ENCODE peak calls at places on chromosomes 1 and 21, in nine cellular contexts. G, V, I, E, O, T, Z, K and N are unnamed samples.

GRCh38 chr1:10031461-10031860 is 1.3 kb upstream of the UBE4B start:
- DNase-seq in G (no peak), V (no peak), I (no peak), E (no peak), O (no peak), T (no peak), Z (no peak), K (peak), N (peak)

GRCh38 chr1:113027008-113027407 is 46.0 kb upstream of the LRIG2 start:
- DNase-seq in G (no peak), V (no peak), I (no peak), E (no peak), O (no peak), T (no peak), Z (no peak), K (no peak), N (no peak)

GRCh38 chr1:245079021-245079609 is 75.7 kb upstream of the KIF26B start:
- DNase-seq in G (no peak), V (no peak), I (no peak), E (no peak), O (no peak), T (peak), Z (no peak), K (peak), N (peak)

GRCh38 chr1:4584471-4584870 is 69.9 kb upstream of the AJAP1 start:
- DNase-seq in G (no peak), V (no peak), I (no peak), E (no peak), O (no peak), T (no peak), Z (no peak), K (no peak), N (no peak)

GRCh38 chr1:112074711-112075110 is 85.2 kb upstream of the KCND3 start:
- DNase-seq in G (no peak), V (no peak), I (no peak), E (no peak), O (no peak), T (no peak), Z (no peak), K (no peak), N (no peak)

GRCh38 chr1:167416506-167416905 is 101.8 kb downstream of the CD247 start:
- DNase-seq in G (peak), V (no peak), I (no peak), E (peak), O (no peak), T (no peak), Z (no peak), K (no peak), N (no peak)

GRCh38 chr1:210292276-210292851 is 36.3 kb upstream of the HHAT start:
- DNase-seq in G (peak), V (peak), I (peak), E (peak), O (peak), T (no peak), Z (no peak), K (peak), N (peak)

GRCh38 chr1:2373551-2374259 is 17.6 kb downstream of the MORN1 start:
- DNase-seq in G (no peak), V (peak), I (no peak), E (no peak), O (no peak), T (no peak), Z (no peak), K (no peak), N (no peak)

GRCh38 chr1:223226271-223226670 is 83.2 kb upstream of the TLR5 start:
- DNase-seq in G (no peak), V (no peak), I (no peak), E (no peak), O (no peak), T (no peak), Z (no peak), K (no peak), N (no peak)

GRCh38 chr1:167658574-167659328 is 28.7 kb downstream of the RCSD1 start:
- DNase-seq in G (no peak), V (no peak), I (no peak), E (no peak), O (no peak), T (no peak), Z (no peak), K (no peak), N (no peak)

GRCh38 chr1:30768830-30769718 is 11.5 kb upstream of the LAPTM5 start:
- DNase-seq in G (no peak), V (no peak), I (no peak), E (no peak), O (no peak), T (no peak), Z (no peak), K (no peak), N (no peak)

GRCh38 chr1:175210744-175211143 is 18.2 kb upstream of the KIAA0040 start:
- DNase-seq in G (no peak), V (no peak), I (no peak), E (no peak), O (no peak), T (no peak), Z (no peak), K (no peak), N (no peak)

GRCh38 chr21:35291963-35292627 is 243.0 kb upstream of the RUNX1 start:
- DNase-seq in G (no peak), V (no peak), I (no peak), E (no peak), O (no peak), T (peak), Z (no peak), K (no peak), N (no peak)

GRCh38 chr1:211722277-211723175 is 47.1 kb upstream of the NEK2 start:
- DNase-seq in G (no peak), V (no peak), I (no peak), E (no peak), O (no peak), T (no peak), Z (no peak), K (no peak), N (no peak)

GRCh38 chr1:98119793-98120192 is 199.0 kb upstream of the DPYD start:
- DNase-seq in G (no peak), V (no peak), I (peak), E (peak), O (no peak), T (peak), Z (no peak), K (peak), N (peak)

GRCh38 chr1:205456383-205456867 is 580 bp upstream of the BLACAT1 start:
- DNase-seq in G (no peak), V (no peak), I (no peak), E (no peak), O (no peak), T (no peak), Z (no peak), K (no peak), N (no peak)

GRCh38 chr1:229088711-229089110 is 182.2 kb upstream of the RAB4A start:
- DNase-seq in G (no peak), V (no peak), I (no peak), E (no peak), O (no peak), T (no peak), Z (no peak), K (no peak), N (no peak)

GRCh38 chr1:44644806-44645205 is 29.5 kb downstream of the TMEM53 start:
- DNase-seq in G (no peak), V (no peak), I (no peak), E (no peak), O (no peak), T (no peak), Z (no peak), K (no peak), N (no peak)

GRCh38 chr1:51583532-51583931 is 33.4 kb upstream of the OSBPL9 start:
- DNase-seq in G (peak), V (peak), I (no peak), E (no peak), O (peak), T (peak), Z (peak), K (peak), N (no peak)

GRCh38 chr1:55311057-55311631 is 96.0 kb upstream of the USP24 start:
- DNase-seq in G (no peak), V (no peak), I (no peak), E (no peak), O (no peak), T (peak), Z (no peak), K (peak), N (peak)

GRCh38 chr1:36183309-36183856 is 27.4 kb downstream of the MAP7D1 start:
- DNase-seq in G (peak), V (peak), I (no peak), E (no peak), O (no peak), T (peak), Z (no peak), K (no peak), N (no peak)

GRCh38 chr1:148372731-148373130 is 110.4 kb downstream of the PPIAL4G start:
- DNase-seq in G (no peak), V (no peak), I (no peak), E (no peak), O (no peak), T (no peak), Z (no peak), K (peak), N (no peak)

GRCh38 chr1:28144203-28145135 is 32.0 kb downstream of the PTAFR start:
- DNase-seq in G (no peak), V (no peak), I (peak), E (no peak), O (no peak), T (peak), Z (no peak), K (peak), N (peak)

GRCh38 chr1:42417191-42417590 is 36.6 kb downstream of the RIMKLA start:
- DNase-seq in G (no peak), V (no peak), I (no peak), E (no peak), O (no peak), T (no peak), Z (no peak), K (no peak), N (no peak)

GRCh38 chr21:36164427-36164784 is 7.8 kb downstream of the DOP1B start:
- DNase-seq in G (no peak), V (no peak), I (no peak), E (no peak), O (no peak), T (no peak), Z (no peak), K (no peak), N (no peak)

GRCh38 chr1:175204285-175204684 is 11.7 kb upstream of the KIAA0040 start:
- DNase-seq in G (no peak), V (no peak), I (no peak), E (no peak), O (no peak), T (no peak), Z (no peak), K (no peak), N (no peak)

GRCh38 chr1:4087530-4088420 is 187.7 kb upstream of the C1orf174 start:
- DNase-seq in G (no peak), V (no peak), I (no peak), E (no peak), O (no peak), T (no peak), Z (no peak), K (no peak), N (no peak)

GRCh38 chr1:203536981-203537455 is 43.1 kb downstream of the OPTC start:
- DNase-seq in G (peak), V (peak), I (peak), E (no peak), O (no peak), T (peak), Z (peak), K (peak), N (peak)

GRCh38 chr21:26437326-26438009 is 135.6 kb downstream of the CYYR1 start:
- DNase-seq in G (no peak), V (no peak), I (no peak), E (no peak), O (no peak), T (no peak), Z (no peak), K (no peak), N (no peak)

GRCh38 chr1:6222644-6223043 is 13.1 kb downstream of the ICMT start:
- DNase-seq in G (no peak), V (peak), I (peak), E (no peak), O (peak), T (peak), Z (no peak), K (peak), N (no peak)

GRCh38 chr1:116762781-116763115 is 8.5 kb downstream of the CD2 start:
- DNase-seq in G (peak), V (no peak), I (no peak), E (no peak), O (no peak), T (no peak), Z (no peak), K (no peak), N (no peak)

GRCh38 chr1:8903908-8904650 is 25.6 kb upstream of the ENO1 start:
- DNase-seq in G (peak), V (peak), I (peak), E (no peak), O (no peak), T (peak), Z (peak), K (peak), N (peak)

GRCh38 chr1:223212441-223212840 is 69.4 kb upstream of the TLR5 start:
- DNase-seq in G (no peak), V (no peak), I (no peak), E (no peak), O (no peak), T (no peak), Z (no peak), K (no peak), N (no peak)

GRCh38 chr1:159959451-159959850 is 5.4 kb upstream of the SLAMF9 start:
- DNase-seq in G (no peak), V (no peak), I (peak), E (no peak), O (no peak), T (no peak), Z (no peak), K (peak), N (peak)

GRCh38 chr1:29803486-29803885 is 567.2 kb downstream of the PTPRU start:
- DNase-seq in G (peak), V (no peak), I (no peak), E (no peak), O (no peak), T (no peak), Z (no peak), K (no peak), N (no peak)

GRCh38 chr1:1202831-1203560 is 3.4 kb downstream of the TNFRSF18 start:
- DNase-seq in G (no peak), V (no peak), I (no peak), E (no peak), O (peak), T (no peak), Z (no peak), K (no peak), N (no peak)

GRCh38 chr1:31802190-31803150 is 13.4 kb downstream of the SPOCD1 start:
- DNase-seq in G (no peak), V (peak), I (no peak), E (no peak), O (no peak), T (peak), Z (no peak), K (no peak), N (no peak)

GRCh38 chr1:173206816-173207595 is at the start of gene TNFSF4:
- DNase-seq in G (no peak), V (no peak), I (no peak), E (no peak), O (peak), T (peak), Z (no peak), K (no peak), N (no peak)

GRCh38 chr1:173205146-173206051 is 1.7 kb downstream of the TNFSF4 start:
- DNase-seq in G (no peak), V (no peak), I (no peak), E (no peak), O (no peak), T (peak), Z (no peak), K (no peak), N (no peak)

GRCh38 chr1:173204693-173205092 is 2.4 kb downstream of the TNFSF4 start:
- DNase-seq in G (no peak), V (no peak), I (no peak), E (no peak), O (no peak), T (peak), Z (no peak), K (no peak), N (no peak)

GRCh38 chr1:173201968-173202367 is 5.2 kb downstream of the TNFSF4 start:
- DNase-seq in G (no peak), V (no peak), I (no peak), E (no peak), O (no peak), T (no peak), Z (no peak), K (no peak), N (no peak)

DNA sequence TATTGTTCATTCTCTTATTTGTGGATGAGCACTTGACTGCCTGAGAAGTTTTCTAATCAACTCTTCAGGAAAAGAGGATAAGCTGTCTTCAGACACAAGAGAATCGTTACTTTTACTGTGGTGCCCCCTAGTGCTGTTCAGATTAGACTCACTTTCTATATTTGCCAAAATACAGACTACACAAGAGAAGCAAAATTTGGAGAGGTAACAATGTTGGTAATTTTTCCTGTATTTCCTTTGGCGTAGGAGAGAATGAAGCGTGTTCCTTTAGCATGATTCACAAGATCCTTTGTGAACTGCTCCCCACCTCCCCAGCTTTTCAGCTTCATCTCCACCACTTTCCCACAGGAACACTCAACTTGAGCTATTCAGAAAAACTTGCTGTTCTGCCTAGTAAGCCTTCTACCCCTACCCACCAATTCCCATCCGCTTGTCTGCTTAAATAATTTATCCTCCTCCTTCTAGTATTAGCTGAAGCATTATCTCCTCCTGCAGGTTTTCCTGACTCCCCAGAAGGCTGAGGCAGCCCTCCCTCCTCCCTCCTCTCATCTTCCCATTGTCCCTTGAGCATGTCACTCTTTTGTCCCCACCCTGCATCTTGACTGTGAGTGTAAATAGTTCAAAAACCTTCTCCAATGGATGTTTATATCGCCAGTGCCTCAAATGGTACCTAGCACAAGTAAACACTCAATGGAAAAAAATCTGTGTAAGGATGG is 4.5 kb downstream of the TNFSF4 start:
- DNase-seq in G (no peak), V (no peak), I (peak), E (peak), O (no peak), T (peak), Z (peak), K (peak), N (peak)
- H3K27ac ChIP-seq in G (no peak), V (no peak), I (no peak), E (no peak), O (no peak), T (no peak), Z (peak), K (no peak), N (no peak)

GRCh38 chr1:21335750-21336168 is 45.5 kb upstream of the ECE1 start:
- DNase-seq in G (no peak), V (no peak), I (peak), E (no peak), O (no peak), T (no peak), Z (no peak), K (peak), N (peak)

GRCh38 chr1:21337459-21337930 is 47.2 kb upstream of the ECE1 start:
- DNase-seq in G (no peak), V (no peak), I (no peak), E (no peak), O (no peak), T (no peak), Z (no peak), K (no peak), N (no peak)

GRCh38 chr1:21338568-21339401 is 48.5 kb upstream of the ECE1 start:
- DNase-seq in G (no peak), V (peak), I (peak), E (no peak), O (peak), T (peak), Z (peak), K (peak), N (no peak)

GRCh38 chr1:21337931-21338567 is 47.8 kb upstream of the ECE1 start:
- DNase-seq in G (peak), V (peak), I (peak), E (no peak), O (peak), T (peak), Z (no peak), K (peak), N (no peak)

GRCh38 chr1:21337010-21337437 is 46.8 kb upstream of the ECE1 start:
- DNase-seq in G (no peak), V (peak), I (no peak), E (no peak), O (no peak), T (no peak), Z (no peak), K (no peak), N (no peak)
- H3K27ac ChIP-seq in G (no peak), V (peak), I (peak), E (no peak), O (peak), T (peak), Z (no peak), K (no peak), N (peak)

GRCh38 chr1:232333419-232333767 is 296.5 kb downstream of the SIPA1L2 start:
- DNase-seq in G (no peak), V (no peak), I (no peak), E (no peak), O (peak), T (no peak), Z (no peak), K (no peak), N (no peak)

GRCh38 chr1:232335751-232336274 is 294.1 kb downstream of the SIPA1L2 start:
- DNase-seq in G (no peak), V (no peak), I (no peak), E (no peak), O (no peak), T (no peak), Z (no peak), K (no peak), N (no peak)

GRCh38 chr1:232335261-232335660 is 294.7 kb downstream of the SIPA1L2 start:
- DNase-seq in G (no peak), V (no peak), I (no peak), E (no peak), O (no peak), T (no peak), Z (no peak), K (no peak), N (no peak)

GRCh38 chr1:232334246-232334645 is 295.7 kb downstream of the SIPA1L2 start:
- DNase-seq in G (no peak), V (no peak), I (no peak), E (no peak), O (no peak), T (no peak), Z (no peak), K (no peak), N (no peak)

GRCh38 chr1:232334811-232335210 is 295.1 kb downstream of the SIPA1L2 start:
- DNase-seq in G (no peak), V (no peak), I (no peak), E (no peak), O (no peak), T (no peak), Z (no peak), K (peak), N (peak)
- H3K27ac ChIP-seq in G (no peak), V (no peak), I (no peak), E (no peak), O (no peak), T (no peak), Z (no peak), K (no peak), N (no peak)

GRCh38 chr1:62038594-62039284 is 155.9 kb upstream of the L1TD1 start:
- DNase-seq in G (no peak), V (no peak), I (no peak), E (no peak), O (no peak), T (no peak), Z (no peak), K (peak), N (no peak)
- H3K27ac ChIP-seq in G (no peak), V (no peak), I (no peak), E (no peak), O (no peak), T (no peak), Z (no peak), K (no peak), N (no peak)

GRCh38 chr1:68142461-68142860 is 89.9 kb downstream of the WLS start:
- DNase-seq in G (no peak), V (no peak), I (no peak), E (no peak), O (no peak), T (peak), Z (no peak), K (no peak), N (no peak)
- H3K27ac ChIP-seq in G (peak), V (peak), I (no peak), E (no peak), O (peak), T (peak), Z (peak), K (no peak), N (no peak)

GRCh38 chr1:15068152-15068551 is 85.4 kb upstream of the TMEM51 start:
- DNase-seq in G (no peak), V (no peak), I (no peak), E (no peak), O (no peak), T (no peak), Z (no peak), K (no peak), N (no peak)
- H3K27ac ChIP-seq in G (no peak), V (peak), I (no peak), E (no peak), O (peak), T (no peak), Z (no peak), K (no peak), N (no peak)